ENCODE peak calls at places on chromosomes 7 and 10, in five cellular contexts. One of them, this sample, is unnamed.

GRCh38 chr7:87853237-87853864 is 22.8 kb downstream of the SLC25A40 start:
- DNase-seq in nucleus accumbens: no peak
- DNase-seq in fibroblast of lung: no peak
- DNase-seq in upper lobe of left lung: no peak
- DNase-seq in NCI-H2081: no peak
- DNase-seq in this sample: no peak

GRCh38 chr10:132536241-132536963 is 1.2 kb upstream of the INPP5A start:
- DNase-seq in nucleus accumbens: no peak
- DNase-seq in fibroblast of lung: peak
- DNase-seq in upper lobe of left lung: peak
- DNase-seq in NCI-H2081: no peak
- DNase-seq in this sample: no peak

GRCh38 chr7:115004121-115004520 is 82.2 kb downstream of the MDFIC start:
- DNase-seq in nucleus accumbens: no peak
- DNase-seq in fibroblast of lung: no peak
- DNase-seq in upper lobe of left lung: no peak
- DNase-seq in NCI-H2081: no peak
- DNase-seq in this sample: no peak

GRCh38 chr7:23981758-23982157 is 271.7 kb downstream of the STK31 start:
- DNase-seq in nucleus accumbens: no peak
- DNase-seq in fibroblast of lung: no peak
- DNase-seq in upper lobe of left lung: no peak
- DNase-seq in NCI-H2081: no peak
- DNase-seq in this sample: no peak

GRCh38 chr10:44337081-44337480 is 47.8 kb downstream of the CXCL12 start:
- DNase-seq in nucleus accumbens: no peak
- DNase-seq in fibroblast of lung: no peak
- DNase-seq in upper lobe of left lung: no peak
- DNase-seq in NCI-H2081: no peak
- DNase-seq in this sample: no peak

GRCh38 chr7:130943336-130943901 is 209.4 kb upstream of the KLF14 start:
- DNase-seq in nucleus accumbens: no peak
- DNase-seq in fibroblast of lung: peak
- DNase-seq in upper lobe of left lung: no peak
- DNase-seq in NCI-H2081: peak
- DNase-seq in this sample: no peak

GRCh38 chr10:71064413-71065118 is 147.8 kb upstream of the UNC5B start:
- DNase-seq in nucleus accumbens: no peak
- DNase-seq in fibroblast of lung: no peak
- DNase-seq in upper lobe of left lung: no peak
- DNase-seq in NCI-H2081: no peak
- DNase-seq in this sample: peak

GRCh38 chr7:43612599-43613589 is 30.0 kb downstream of the STK17A start:
- DNase-seq in nucleus accumbens: no peak
- DNase-seq in fibroblast of lung: peak
- DNase-seq in upper lobe of left lung: no peak
- DNase-seq in NCI-H2081: no peak
- DNase-seq in this sample: no peak